ENCODE peak calls at places on chromosomes 6 and 20, in eight cellular contexts. H, J, O, L, E, G, R and Y are unnamed samples.

GRCh38 chr20:18279231-18279630 is 9.1 kb upstream of the ZNF133 start:
- DNase-seq in L (peak), H (no peak), G (no peak), O (no peak), E (no peak), R (no peak), J (no peak), Y (no peak)

GRCh38 chr20:47230811-47231256 is 125.7 kb downstream of the ZMYND8 start:
- DNase-seq in G (peak), E (no peak), J (no peak), R (no peak), H (no peak), O (no peak), L (no peak), Y (no peak)

GRCh38 chr6:17995414-17995813 is 8.0 kb upstream of the KIF13A start:
- DNase-seq in R (no peak), E (no peak), G (no peak), J (no peak), L (no peak), H (no peak), O (no peak), Y (no peak)

GRCh38 chr20:48474022-48474421 is 353.8 kb downstream of the PREX1 start:
- DNase-seq in H (no peak), O (no peak), J (no peak), L (no peak), E (no peak), R (no peak), G (no peak), Y (no peak)

GRCh38 chr20:41205313-41205712 is 68.0 kb downstream of the PLCG1 start:
- DNase-seq in J (no peak), O (no peak), L (no peak), E (no peak), R (no peak), H (no peak), G (no peak), Y (no peak)

GRCh38 chr20:23626040-23626620 is 11.6 kb downstream of the CST3 start:
- DNase-seq in O (no peak), E (no peak), R (no peak), H (peak), G (peak), J (no peak), L (peak), Y (no peak)

GRCh38 chr6:30779850-30780641 is 35.7 kb upstream of the IER3 start:
- DNase-seq in R (no peak), H (no peak), J (no peak), E (no peak), O (no peak), G (no peak), L (no peak), Y (no peak)

GRCh38 chr20:56634307-56634706 is 5.2 kb downstream of the TFAP2C start:
- DNase-seq in G (no peak), E (no peak), O (no peak), J (no peak), H (no peak), R (no peak), L (no peak), Y (no peak)

GRCh38 chr6:32700391-32701040 is 34.1 kb upstream of the HLA-DQB1 start:
- DNase-seq in L (peak), R (peak), J (peak), O (peak), E (peak), H (peak), G (peak), Y (peak)

GRCh38 chr6:26300828-26301227 is 64.2 kb upstream of the BTN3A2 start:
- DNase-seq in G (no peak), H (no peak), L (no peak), O (no peak), J (peak), E (no peak), R (no peak), Y (no peak)